ENCODE peak calls at places on chromosomes 12 and 14, in seven cellular contexts. S, L, D, X, N, A and I are unnamed samples.
A peak's percentile ranks its signal among the peaks of the same experiment; 100 is the strongest.

GRCh38 chr14:66496188-66496807 is 10.1 kb downstream of the CCDC196 start:
- DNase-seq in A (no peak), D (no peak), N (no peak), L (no peak), S (peak; percentile 14), X (no peak), I (no peak)

GRCh38 chr12:44286821-44287220 is 450.9 kb downstream of the TMEM117 start:
- DNase-seq in A (no peak), N (no peak), X (no peak), L (no peak), D (no peak), S (no peak), I (no peak)

GRCh38 chr12:125092872-125093680 is 27.8 kb downstream of the AACS start:
- DNase-seq in X (peak; percentile 81), A (no peak), D (peak; percentile 59), L (no peak), S (peak; percentile 45), N (no peak), I (no peak)

GRCh38 chr12:129069886-129070285 is 216.6 kb downstream of the GLT1D1 start:
- DNase-seq in S (no peak), N (no peak), X (no peak), L (no peak), D (no peak), A (peak; percentile 72), I (no peak)

GRCh38 chr12:32331133-32331532 is 68.2 kb upstream of the FGD4 start:
- DNase-seq in S (no peak), X (no peak), A (peak; percentile 90), L (no peak), N (no peak), D (no peak), I (no peak)

GRCh38 chr14:96602186-96602585 is 100.0 kb downstream of the PAPOLA start:
- DNase-seq in X (no peak), L (no peak), D (no peak), A (no peak), S (no peak), N (no peak), I (no peak)

GRCh38 chr12:43407816-43408645 is 144.0 kb downstream of the ADAMTS20 start:
- DNase-seq in X (no peak), A (no peak), D (no peak), S (peak; percentile 54), L (no peak), N (no peak), I (no peak)

GRCh38 chr12:54708836-54709235 is 60.7 kb upstream of the DCD start:
- DNase-seq in S (no peak), N (no peak), X (no peak), L (no peak), D (no peak), A (no peak), I (no peak)

GRCh38 chr12:42854208-42854607 is 264.7 kb upstream of the PRICKLE1 start:
- DNase-seq in D (no peak), X (peak; percentile 23), A (no peak), S (peak; percentile 54), N (no peak), L (no peak), I (peak; percentile 4)

GRCh38 chr14:96852823-96853422 is 55.7 kb downstream of the VRK1 start:
- DNase-seq in S (peak; percentile 64), A (peak; percentile 10), X (no peak), D (no peak), L (no peak), N (peak; percentile 48), I (peak; percentile 23)

GRCh38 chr14:52013984-52014600 is 24.7 kb downstream of the RTRAF start:
- DNase-seq in D (peak; percentile 48), S (no peak), X (peak; percentile 49), L (no peak), N (no peak), A (peak; percentile 67), I (no peak)

GRCh38 chr14:65927871-65928270 is 515.3 kb downstream of the FUT8 start:
- DNase-seq in X (peak; percentile 59), S (no peak), L (no peak), D (no peak), A (peak; percentile 85), N (no peak), I (no peak)

GRCh38 chr14:101446387-101446969 is 114.8 kb upstream of the DIO3 start:
- DNase-seq in N (no peak), D (no peak), L (no peak), S (no peak), A (no peak), X (no peak), I (no peak)

GRCh38 chr12:121628536-121628935 is 2.2 kb downstream of the ORAI1 start:
- DNase-seq in L (no peak), D (no peak), A (no peak), X (no peak), N (peak; percentile 49), S (no peak), I (no peak)

GRCh38 chr12:4221157-4221556 is 52.4 kb upstream of the CCND2 start:
- DNase-seq in A (no peak), S (no peak), X (no peak), L (no peak), N (no peak), D (no peak), I (peak; percentile 7)

GRCh38 chr14:73462078-73462715 is 3.9 kb upstream of the NUMB start:
- DNase-seq in S (peak; percentile 31), N (no peak), X (peak; percentile 83), D (peak; percentile 50), L (peak; percentile 67), A (peak; percentile 29), I (no peak)

GRCh38 chr14:92462568-92462967 is 51.0 kb upstream of the RIN3 start:
- DNase-seq in D (no peak), L (no peak), A (no peak), X (no peak), N (no peak), S (no peak), I (no peak)

GRCh38 chr14:99971087-99971928 is 93.9 kb upstream of the EVL start:
- DNase-seq in A (peak; percentile 94), S (peak; percentile 83), L (peak; percentile 85), X (peak; percentile 92), N (peak; percentile 84), D (peak; percentile 85), I (peak; percentile 51)

GRCh38 chr12:62907561-62907960 is 27.4 kb downstream of the PPM1H start:
- DNase-seq in X (no peak), S (no peak), D (no peak), L (no peak), A (no peak), N (no peak), I (no peak)

GRCh38 chr14:91570021-91570420 is 59.9 kb upstream of the PPP4R3A start:
- DNase-seq in D (no peak), N (no peak), S (no peak), A (peak; percentile 68), L (no peak), X (no peak), I (no peak)

GRCh38 chr14:24360281-24360680 is 7.7 kb upstream of the NFATC4 start:
- DNase-seq in X (no peak), L (no peak), S (no peak), A (no peak), D (no peak), N (no peak), I (no peak)
- H3K4me3 ChIP-seq in X (no peak overlapping the region), L (no peak overlapping the region), S (no peak overlapping the region), A (no peak overlapping the region), D (no peak overlapping the region), N (no peak overlapping the region), I (no peak overlapping the region)

GRCh38 chr12:119964123-119964522 is 24.9 kb upstream of the BICDL1 start:
- DNase-seq in S (no peak), A (no peak), L (no peak), D (no peak), N (peak; percentile 74), X (no peak), I (no peak)
- H3K4me3 ChIP-seq in S (no peak overlapping the region), A (no peak overlapping the region), L (no peak overlapping the region), D (no peak overlapping the region), N (no peak overlapping the region), X (no peak overlapping the region), I (no peak overlapping the region)

DNA sequence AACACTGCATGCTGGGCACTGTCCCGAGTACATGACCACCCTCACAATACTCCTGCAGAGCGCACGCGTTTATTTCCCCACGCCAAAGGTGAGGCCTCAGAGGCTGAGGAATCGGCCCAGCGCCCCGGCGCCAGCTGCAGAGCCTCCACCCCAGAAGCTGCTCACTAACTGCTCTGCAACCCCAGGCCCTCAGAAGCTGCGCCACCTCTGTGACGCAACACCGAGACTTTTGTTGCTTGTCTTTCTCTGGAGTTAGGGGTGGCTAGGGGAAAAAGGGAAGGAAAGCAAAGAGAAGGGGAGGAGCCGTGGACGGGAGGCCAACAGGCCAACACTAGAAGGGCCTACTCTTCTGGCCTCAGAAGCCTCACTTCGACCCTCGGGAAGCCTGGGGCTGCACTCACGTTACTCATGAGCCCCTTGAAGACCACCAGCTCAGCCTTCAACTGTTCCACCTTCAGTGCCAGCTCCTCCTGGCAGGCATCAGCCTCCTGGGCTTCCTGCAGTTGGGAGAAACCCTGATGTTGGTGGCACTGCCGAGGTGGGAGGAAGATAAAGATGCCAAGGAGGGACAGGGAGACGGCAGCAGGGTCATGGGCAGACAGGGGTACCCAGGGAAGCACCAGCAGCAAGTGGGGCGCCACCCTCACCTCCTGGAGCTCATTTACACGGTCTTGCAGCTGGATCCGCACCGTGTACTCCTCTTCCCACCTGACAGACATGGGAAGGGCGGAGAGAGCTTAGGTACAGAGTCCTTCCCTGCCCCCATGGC is 5.4 kb downstream of the IFFO1 start:
- DNase-seq in D (peak; percentile 47), X (peak; percentile 70), A (no peak), S (no peak), L (no peak), N (no peak), I (no peak)
- H3K4me3 ChIP-seq in D (peak overlapping the region; percentile 95), X (no peak overlapping the region), A (no peak overlapping the region), S (no peak overlapping the region), L (peak overlapping the region; percentile 86), N (no peak overlapping the region), I (no peak overlapping the region)

GRCh38 chr14:24713404-24713803 is 79.4 kb upstream of the GZMB start:
- DNase-seq in S (no peak), D (no peak), X (no peak), N (peak; percentile 45), L (no peak), A (no peak), I (no peak)

GRCh38 chr14:24712374-24712773 is 78.4 kb upstream of the GZMB start:
- DNase-seq in S (no peak), N (no peak), X (no peak), D (no peak), L (no peak), A (no peak), I (no peak)

GRCh38 chr14:24708684-24709083 is 74.7 kb upstream of the GZMB start:
- DNase-seq in L (no peak), D (no peak), X (no peak), S (no peak), N (no peak), A (no peak), I (no peak)

GRCh38 chr14:24712909-24713308 is 78.9 kb upstream of the GZMB start:
- DNase-seq in L (no peak), D (no peak), N (no peak), A (no peak), S (no peak), X (no peak), I (no peak)

GRCh38 chr14:24710403-24711063 is 76.5 kb upstream of the GZMB start:
- DNase-seq in N (peak; percentile 73), L (peak; percentile 61), A (peak; percentile 69), D (peak; percentile 24), X (peak; percentile 67), S (peak; percentile 47), I (peak; percentile 19)
- H3K4me3 ChIP-seq in N (no peak overlapping the region), L (peak overlapping the region; percentile 43), A (no peak overlapping the region), D (peak overlapping the region; percentile 53), X (peak overlapping the region; percentile 28), S (no peak overlapping the region), I (peak overlapping the region; percentile 5)